ENCODE peak calls at places on chromosomes 6 and 20, in five cellular contexts. A is lung; B is naive thymus-derived CD4-positive, alpha-beta T cell; W is AG10803; U is AG04449. J is an unnamed sample.

GRCh38 chr6:90406142-90406794 is 109.6 kb upstream of the BACH2 start:
- DNase-seq in A (no peak), B (no peak), W (peak; percentile 16), U (no peak), J (no peak)

GRCh38 chr20:47785321-47785899 is at the start of gene SULF2:
- DNase-seq in A (no peak), B (no peak), W (no peak), U (no peak), J (no peak)

GRCh38 chr20:2756056-2756611 is 44.3 kb downstream of the CPXM1 start:
- DNase-seq in A (no peak), B (no peak), W (peak; percentile 35), U (no peak), J (no peak)

GRCh38 chr6:10237284-10238043 is 177.4 kb downstream of the TFAP2A start:
- DNase-seq in A (no peak), B (no peak), W (peak; percentile 2), U (no peak), J (no peak)

GRCh38 chr6:100968934-100969333 is 87.8 kb upstream of the ASCC3 start:
- DNase-seq in A (no peak), B (no peak), W (no peak), U (no peak), J (no peak)

GRCh38 chr20:17236766-17237165 is 9.9 kb downstream of the PCSK2 start:
- DNase-seq in A (no peak), B (no peak), W (no peak), U (no peak), J (no peak)

GRCh38 chr6:90294989-90295853 is 1.4 kb downstream of the BACH2 start:
- DNase-seq in A (peak; percentile 31), B (peak; percentile 64), W (peak; percentile 6), U (no peak), J (no peak)

GRCh38 chr20:47662483-47663353 is 122.6 kb downstream of the SULF2 start:
- DNase-seq in A (no peak), B (no peak), W (no peak), U (no peak), J (no peak)

GRCh38 chr20:31568773-31569162 is 36.3 kb upstream of the ID1 start:
- DNase-seq in A (no peak), B (no peak), W (no peak), U (no peak), J (no peak)

GRCh38 chr20:62117658-62118057 is 4.6 kb upstream of the LSM14B start:
- DNase-seq in A (no peak), B (peak; percentile 88), W (no peak), U (no peak), J (no peak)

GRCh38 chr6:168525926-168526630 is 85.1 kb downstream of the SMOC2 start:
- DNase-seq in A (no peak), B (no peak), W (no peak), U (no peak), J (no peak)

GRCh38 chr20:37954205-37954604 is 51.3 kb downstream of the VSTM2L start:
- DNase-seq in A (no peak), B (no peak), W (no peak), U (no peak), J (no peak)

GRCh38 chr20:63234693-63235398 is 859 bp upstream of the BIRC7 start:
- DNase-seq in A (no peak), B (peak; percentile 37), W (no peak), U (no peak), J (no peak)

GRCh38 chr20:56163806-56164205 is 84.7 kb upstream of the MC3R start:
- DNase-seq in A (no peak), B (no peak), W (no peak), U (no peak), J (no peak)

GRCh38 chr6:70811788-70812187 is 144.1 kb downstream of the SMAP1 start:
- DNase-seq in A (no peak), B (no peak), W (no peak), U (no peak), J (no peak)

GRCh38 chr20:18909254-18909653 is 95.7 kb downstream of the SCP2D1 start:
- DNase-seq in A (no peak), B (no peak), W (no peak), U (no peak), J (no peak)

GRCh38 chr6:33250731-33251130 is 20.9 kb downstream of the VPS52 start:
- DNase-seq in A (no peak), B (no peak), W (no peak), U (no peak), J (no peak)

GRCh38 chr20:5688431-5688972 is 61.7 kb upstream of the SHLD1 start:
- DNase-seq in A (peak; percentile 51), B (no peak), W (no peak), U (no peak), J (no peak)

GRCh38 chr6:24513602-24514001 is 18.8 kb downstream of the ALDH5A1 start:
- DNase-seq in A (no peak), B (no peak), W (no peak), U (no peak), J (no peak)

GRCh38 chr6:157185171-157185570 is 138.1 kb downstream of the TMEM242 start:
- DNase-seq in A (no peak), B (no peak), W (no peak), U (no peak), J (no peak)

GRCh38 chr6:157181649-157182048 is 141.7 kb downstream of the TMEM242 start:
- DNase-seq in A (no peak), B (no peak), W (no peak), U (no peak), J (no peak)

GRCh38 chr6:157182503-157183254 is 140.6 kb downstream of the TMEM242 start:
- DNase-seq in A (no peak), B (no peak), W (no peak), U (no peak), J (no peak)

GRCh38 chr6:157186785-157187181 is 136.5 kb downstream of the TMEM242 start:
- DNase-seq in A (no peak), B (no peak), W (no peak), U (no peak), J (no peak)

DNA sequence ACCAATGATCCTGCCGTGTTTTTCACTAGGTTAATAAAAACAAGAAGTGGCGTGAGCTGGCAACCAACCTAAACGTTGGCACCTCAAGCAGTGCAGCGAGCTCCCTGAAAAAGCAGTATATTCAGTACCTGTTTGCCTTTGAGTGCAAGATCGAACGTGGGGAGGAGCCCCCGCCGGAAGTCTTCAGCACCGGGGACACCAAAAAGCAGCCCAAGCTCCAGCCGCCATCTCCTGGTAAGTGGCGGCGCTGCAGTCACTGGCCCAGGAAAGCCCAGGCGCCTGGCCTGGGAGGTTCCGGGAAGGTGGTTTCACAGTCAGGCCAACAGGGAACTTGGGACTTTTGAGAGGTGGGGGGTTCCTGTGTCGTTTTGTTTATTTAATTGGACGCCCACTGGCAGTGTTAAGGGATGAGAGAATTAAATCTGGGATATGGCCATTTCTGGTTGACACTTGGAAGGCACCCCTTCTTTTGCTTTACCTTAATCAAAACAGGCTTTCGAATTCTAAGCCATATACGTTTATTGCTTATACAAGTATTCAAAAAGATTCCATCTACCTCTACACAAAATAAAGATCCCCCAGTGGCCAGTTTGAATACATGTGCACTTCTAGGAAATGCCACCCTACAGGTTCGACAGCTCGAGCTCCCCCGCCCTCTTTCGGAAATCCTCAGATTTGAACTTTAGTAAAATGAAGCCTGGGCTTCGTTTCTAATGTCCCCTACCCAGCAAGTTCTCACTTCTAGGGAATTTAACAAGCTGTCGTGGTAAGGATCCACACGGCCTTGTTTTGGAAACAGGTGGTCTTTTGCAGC is 138.9 kb downstream of the TMEM242 start:
- DNase-seq in A (peak; percentile 67), B (peak; percentile 62), W (peak; percentile 57), U (no peak), J (peak; percentile 26)
- H3K4me3 ChIP-seq in A (no peak overlapping the region), B (no peak overlapping the region), W (no peak overlapping the region), U (no peak overlapping the region), J (no peak overlapping the region)

GRCh38 chr20:25538838-25539665 is 46.3 kb downstream of the NINL start:
- DNase-seq in A (no peak), B (no peak), W (no peak), U (no peak), J (peak; percentile 42)
- H3K4me3 ChIP-seq in A (no peak overlapping the region), B (no peak overlapping the region), W (no peak overlapping the region), U (no peak overlapping the region), J (peak overlapping the region; percentile 83)

GRCh38 chr6:27374824-27375612 is 13.5 kb upstream of the ZNF391 start:
- DNase-seq in A (peak; percentile 86), B (peak; percentile 66), W (peak; percentile 36), U (no peak), J (peak; percentile 49)
- H3K4me3 ChIP-seq in A (peak overlapping the region; percentile 49), B (peak overlapping the region; percentile 81), W (peak overlapping the region; percentile 55), U (peak overlapping the region; percentile 52), J (peak overlapping the region; percentile 40)

DNA sequence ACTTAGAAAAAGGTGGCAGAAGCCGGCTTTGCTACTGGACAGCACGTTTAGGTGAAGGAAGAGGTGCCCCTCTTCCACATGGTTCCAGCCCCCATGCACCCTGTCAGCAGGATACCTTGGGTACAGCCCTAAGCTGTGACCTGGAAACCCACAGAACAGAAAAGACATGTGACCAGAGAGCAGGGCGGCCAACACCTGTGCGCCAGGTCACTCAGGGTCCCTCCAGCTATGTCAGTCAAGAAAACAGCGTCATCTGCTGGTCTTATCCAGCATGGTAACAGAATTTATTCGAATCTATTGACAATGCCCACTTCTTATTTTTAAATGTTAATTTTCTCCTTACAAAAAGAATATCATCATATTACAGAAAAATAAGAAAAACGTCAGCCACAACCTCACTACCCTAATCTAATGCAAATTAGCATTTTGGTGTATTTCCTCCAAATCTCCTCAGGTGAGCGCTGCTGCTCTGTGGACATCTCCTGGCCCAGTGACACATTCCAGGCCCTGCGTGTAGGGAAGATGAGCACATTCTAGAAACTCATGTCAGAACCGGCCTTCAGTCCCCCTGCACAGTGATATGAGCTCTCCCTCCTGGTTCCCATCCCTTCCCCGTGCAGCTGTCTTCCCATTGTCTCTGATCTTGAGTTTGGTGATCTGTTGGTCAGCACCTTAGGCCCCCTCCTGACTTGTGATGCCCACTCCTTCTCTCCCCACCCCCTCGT is 37.2 kb downstream of the GTF2H5 start:
- DNase-seq in A (no peak), B (no peak), W (no peak), U (no peak), J (no peak)
- H3K4me3 ChIP-seq in A (no peak overlapping the region), B (no peak overlapping the region), W (no peak overlapping the region), U (no peak overlapping the region), J (no peak overlapping the region)

GRCh38 chr20:22402550-22402949 is 181.8 kb downstream of the FOXA2 start:
- DNase-seq in A (no peak), B (no peak), W (no peak), U (no peak), J (no peak)

GRCh38 chr20:22404609-22405170 is 179.7 kb downstream of the FOXA2 start:
- DNase-seq in A (no peak), B (no peak), W (peak; percentile 8), U (no peak), J (no peak)

GRCh38 chr20:22402990-22403859 is 181.1 kb downstream of the FOXA2 start:
- DNase-seq in A (no peak), B (no peak), W (no peak), U (no peak), J (no peak)

GRCh38 chr20:22407237-22408193 is 176.9 kb downstream of the FOXA2 start:
- DNase-seq in A (no peak), B (no peak), W (no peak), U (no peak), J (no peak)

GRCh38 chr20:22403860-22404608 is 180.3 kb downstream of the FOXA2 start:
- DNase-seq in A (peak; percentile 57), B (no peak), W (no peak), U (no peak), J (no peak)
- H3K4me3 ChIP-seq in A (no peak overlapping the region), B (no peak overlapping the region), W (peak overlapping the region; percentile 41), U (no peak overlapping the region), J (no peak overlapping the region)

J was measured in GM12864.